ENCODE peak calls at places on chromosomes 2 and 18, in six cellular contexts. N is HT1080; B is progenitor cell of endocrine pancreas; Y is naive thymus-derived CD8-positive, alpha-beta T cell; G is psoas muscle; E is pancreas. X is an unnamed sample.

GRCh38 chr2:148917431-148917830 is 42.4 kb downstream of the KIF5C start:
- DNase-seq in N (no peak), B (no peak), Y (no peak), G (no peak), E (no peak), X (no peak)

GRCh38 chr2:15956751-15957736 is 16.7 kb downstream of the MYCN start:
- DNase-seq in N (no peak), B (no peak), Y (no peak), G (no peak), E (no peak), X (no peak)

GRCh38 chr2:64522843-64523428 is 1.2 kb upstream of the AFTPH start:
- DNase-seq in N (peak; percentile 70), B (peak; percentile 29), Y (peak; percentile 79), G (peak; percentile 52), E (peak; percentile 77), X (peak; percentile 70)

GRCh38 chr2:234512884-234513669 is 16.2 kb upstream of the ARL4C start:
- DNase-seq in N (peak; percentile 62), B (no peak), Y (no peak), G (no peak), E (no peak), X (no peak)

GRCh38 chr2:38277245-38278119 is 99.6 kb downstream of the ATL2 start:
- DNase-seq in N (no peak), B (no peak), Y (no peak), G (no peak), E (no peak), X (no peak)

GRCh38 chr2:190947711-190948251 is 66.2 kb downstream of the STAT1 start:
- DNase-seq in N (peak; percentile 68), B (no peak), Y (peak; percentile 55), G (no peak), E (no peak), X (no peak)

GRCh38 chr2:238267341-238267710 is 21.1 kb downstream of the PER2 start:
- DNase-seq in N (peak; percentile 38), B (no peak), Y (no peak), G (peak; percentile 13), E (no peak), X (no peak)

GRCh38 chr2:225274751-225275150 is 124.8 kb upstream of the NYAP2 start:
- DNase-seq in N (peak; percentile 6), B (no peak), Y (no peak), G (no peak), E (no peak), X (no peak)

GRCh38 chr2:120684225-120684624 is 51.4 kb upstream of the GLI2 start:
- DNase-seq in N (no peak), B (no peak), Y (no peak), G (no peak), E (no peak), X (no peak)

GRCh38 chr18:56756971-56757370 is 105.8 kb downstream of the WDR7 start:
- DNase-seq in N (no peak), B (no peak), Y (no peak), G (peak; percentile 23), E (no peak), X (no peak)

GRCh38 chr2:166230024-166230723 is 102.4 kb upstream of the SCN1A start:
- DNase-seq in N (no peak), B (no peak), Y (no peak), G (no peak), E (no peak), X (no peak)

GRCh38 chr18:26503382-26503781 is 45.0 kb downstream of the KCTD1 start:
- DNase-seq in N (no peak), B (no peak), Y (no peak), G (no peak), E (no peak), X (no peak)

GRCh38 chr2:160376576-160376975 is 117.0 kb downstream of the RBMS1 start:
- DNase-seq in N (no peak), B (no peak), Y (no peak), G (no peak), E (no peak), X (no peak)

GRCh38 chr2:197131558-197131855 is 179.1 kb downstream of the ANKRD44 start:
- DNase-seq in N (no peak), B (no peak), Y (no peak), G (no peak), E (no peak), X (no peak)

GRCh38 chr18:77069931-77070330 is 62.7 kb downstream of the MBP start:
- DNase-seq in N (no peak), B (no peak), Y (no peak), G (no peak), E (no peak), X (no peak)

GRCh38 chr2:24231461-24231881 is 56.6 kb downstream of the FAM228A start:
- DNase-seq in N (peak; percentile 70), B (no peak), Y (no peak), G (no peak), E (no peak), X (no peak)

GRCh38 chr2:174605687-174606086 is 8.1 kb upstream of the WIPF1 start:
- DNase-seq in N (no peak), B (no peak), Y (no peak), G (no peak), E (no peak), X (no peak)

GRCh38 chr2:73175663-73176204 is 26.6 kb upstream of the NOTO start:
- DNase-seq in N (no peak), B (peak; percentile 43), Y (peak; percentile 55), G (peak; percentile 84), E (peak; percentile 78), X (peak; percentile 67)

GRCh38 chr2:180289627-180290026 is 282.5 kb upstream of the CWC22 start:
- DNase-seq in N (no peak), B (no peak), Y (no peak), G (no peak), E (no peak), X (no peak)

GRCh38 chr2:197571622-197572271 is 55.9 kb downstream of the MOB4 start:
- DNase-seq in N (peak; percentile 27), B (no peak), Y (no peak), G (peak; percentile 55), E (no peak), X (no peak)

GRCh38 chr18:62634471-62634870 is 80.9 kb upstream of the PHLPP1 start:
- DNase-seq in N (peak; percentile 32), B (no peak), Y (no peak), G (no peak), E (no peak), X (no peak)

GRCh38 chr2:207403950-207404349 is 125.8 kb upstream of the CREB1 start:
- DNase-seq in N (no peak), B (no peak), Y (no peak), G (no peak), E (no peak), X (no peak)

GRCh38 chr2:217650716-217651360 is 352.0 kb downstream of the TNS1 start:
- DNase-seq in N (peak; percentile 47), B (peak; percentile 46), Y (no peak), G (no peak), E (peak; percentile 51), X (no peak)

GRCh38 chr2:86489542-86489941 is 48.4 kb downstream of the KDM3A start:
- DNase-seq in N (no peak), B (no peak), Y (no peak), G (no peak), E (no peak), X (no peak)

GRCh38 chr18:48125724-48126123 is 195.3 kb upstream of the SMAD2 start:
- DNase-seq in N (no peak), B (no peak), Y (no peak), G (no peak), E (no peak), X (no peak)

GRCh38 chr18:54187372-54187771 is 37.1 kb downstream of the MBD2 start:
- DNase-seq in N (no peak), B (no peak), Y (no peak), G (no peak), E (no peak), X (no peak)

GRCh38 chr2:237182422-237183123 is 96.9 kb downstream of the COPS8 start:
- DNase-seq in N (no peak), B (no peak), Y (no peak), G (no peak), E (no peak), X (no peak)